ENCODE peak calls at places on chromosomes 13 and 19, in five cellular contexts. Q is mucosa of descending colon, L is AG04449, A is uterus, E is A549. K is an unnamed sample.

GRCh38 chr13:50421457-50422130 is 406.4 kb downstream of the KCNRG start:
- DNase-seq in A (no peak), L (no peak), E (no peak), Q (no peak), K (no peak)

GRCh38 chr19:14006766-14007562 is 844 bp upstream of the RFX1 start:
- DNase-seq in Q (no peak), L (no peak), A (no peak), E (no peak), K (no peak)

GRCh38 chr13:100789481-100789880 is 114.9 kb upstream of the TMTC4 start:
- DNase-seq in Q (no peak), E (no peak), L (no peak), A (no peak), K (no peak)

GRCh38 chr19:33715462-33715861 is 81.2 kb upstream of the KCTD15 start:
- DNase-seq in L (no peak), Q (no peak), E (no peak), A (no peak), K (no peak)

GRCh38 chr13:79786176-79786575 is 305.2 kb downstream of the NDFIP2 start:
- DNase-seq in Q (no peak), A (no peak), E (no peak), L (no peak), K (no peak)

GRCh38 chr19:11446652-11447301 is 11.3 kb downstream of the PRKCSH start:
- DNase-seq in E (peak), Q (peak), L (no peak), A (peak), K (no peak)

GRCh38 chr19:29188704-29189375 is 24.1 kb downstream of the UQCRFS1 start:
- DNase-seq in E (no peak), A (no peak), L (no peak), Q (no peak), K (no peak)

GRCh38 chr13:113766035-113766800 is 7.2 kb downstream of the TMEM255B start:
- DNase-seq in A (no peak), E (no peak), L (no peak), Q (no peak), K (no peak)

GRCh38 chr19:18647807-18648206 is 11.0 kb downstream of the KLHL26 start:
- DNase-seq in A (no peak), L (no peak), Q (no peak), E (no peak), K (no peak)

GRCh38 chr19:4744451-4745170 is 21.0 kb upstream of the DPP9 start:
- DNase-seq in Q (no peak), A (peak), E (peak), L (peak), K (no peak)

GRCh38 chr13:111420113-111420876 is 99.9 kb downstream of the TEX29 start:
- DNase-seq in E (no peak), A (no peak), L (no peak), Q (no peak), K (no peak)

GRCh38 chr13:27638521-27638920 is 16.8 kb downstream of the POLR1D start:
- DNase-seq in L (no peak), Q (no peak), E (no peak), A (no peak), K (no peak)

GRCh38 chr13:66222926-66223325 is 1007.2 kb downstream of the PCDH9 start:
- DNase-seq in A (no peak), E (no peak), Q (no peak), L (no peak), K (no peak)

GRCh38 chr13:25136872-25137623 is 35.0 kb downstream of the AMER2 start:
- DNase-seq in L (no peak), A (no peak), Q (no peak), E (no peak), K (no peak)

GRCh38 chr13:25132021-25132420 is 36.1 kb downstream of the PABPC3 start:
- DNase-seq in L (no peak), A (no peak), E (no peak), Q (no peak), K (no peak)

GRCh38 chr13:25137624-25137892 is 34.5 kb downstream of the AMER2 start:
- DNase-seq in E (no peak), L (no peak), Q (no peak), A (no peak), K (no peak)

GRCh38 chr13:25132984-25133383 is 37.0 kb downstream of the PABPC3 start:
- DNase-seq in E (no peak), L (no peak), A (no peak), Q (no peak), K (no peak)

GRCh38 chr13:25135896-25136295 is 36.2 kb downstream of the AMER2 start:
- DNase-seq in Q (no peak), E (no peak), L (no peak), A (no peak), K (no peak)
- TF ChIP-seq CTCF in Q (no peak), E (no peak), L (no peak), A (no peak), K (no peak)

GRCh38 chr13:39415403-39415802 is 187.6 kb downstream of the LHFPL6 start:
- DNase-seq in E (peak), L (no peak), Q (no peak), A (peak), K (no peak)
- TF ChIP-seq CTCF in E (peak), L (peak), Q (no peak), A (peak), K (peak)

GRCh38 chr19:37975071-37975470 is 68.1 kb downstream of the SIPA1L3 start:
- DNase-seq in A (no peak), E (no peak), L (no peak), Q (no peak), K (no peak)
- TF ChIP-seq CTCF in A (no peak), E (no peak), L (no peak), Q (no peak), K (no peak)

DNA sequence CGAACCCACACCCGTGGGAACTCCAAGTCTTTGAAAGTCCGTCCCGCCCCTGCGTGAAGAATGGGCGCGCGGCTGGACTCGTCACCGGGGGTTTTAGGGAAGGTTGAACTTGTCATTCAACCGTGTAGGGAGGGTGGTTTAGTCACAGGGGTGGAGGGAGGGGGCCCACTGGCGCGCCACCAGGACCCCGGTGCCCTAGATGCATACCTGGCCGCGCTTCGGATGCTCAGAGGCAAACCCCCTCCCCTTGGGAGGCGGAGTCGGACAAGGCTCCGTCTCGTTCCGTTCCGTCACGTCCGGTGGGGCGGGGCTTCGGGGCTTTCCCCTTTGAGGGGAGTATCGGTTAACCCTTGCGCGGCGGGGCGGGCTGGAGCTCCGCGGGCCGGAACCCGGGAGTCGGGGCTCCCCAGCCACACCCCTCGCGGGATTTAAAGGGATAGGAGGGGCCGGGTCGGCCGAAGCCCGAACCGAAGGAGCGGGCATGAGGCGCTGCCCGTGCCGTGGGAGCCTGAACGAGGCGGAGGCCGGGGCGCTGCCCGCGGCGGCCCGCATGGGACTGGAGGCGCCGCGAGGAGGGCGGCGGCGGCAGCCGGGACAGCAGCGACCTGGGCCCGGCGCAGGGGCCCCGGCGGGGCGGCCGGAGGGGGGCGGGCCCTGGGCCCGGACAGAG is at the start of the genes COQ8B and ITPKC:
- DNase-seq in A (peak), E (peak), Q (peak), L (peak), K (peak)
- TF ChIP-seq CTCF in A (no peak), E (no peak), Q (peak), L (no peak), K (peak)

DNA sequence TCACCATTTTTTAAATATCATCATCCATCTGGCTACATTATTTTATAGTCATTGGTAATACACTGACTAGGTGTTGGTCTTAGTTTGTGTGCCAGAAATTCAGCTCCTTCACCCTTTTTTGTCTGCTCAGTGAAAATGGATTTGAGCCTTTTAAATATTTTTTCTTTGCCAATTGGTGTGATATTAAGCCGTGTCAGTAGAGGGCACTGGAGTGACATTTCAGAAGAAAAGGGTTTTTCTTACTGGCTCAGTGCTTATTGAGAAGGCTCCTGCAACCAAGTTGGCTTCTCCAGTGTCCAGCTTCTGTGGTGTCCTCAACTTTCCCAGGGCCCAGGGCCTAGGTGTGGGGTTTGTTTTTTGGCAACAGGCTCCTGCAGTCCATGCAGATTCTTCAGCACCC is 546.6 kb downstream of the DACH1 start:
- DNase-seq in E (peak), L (no peak), Q (no peak), A (no peak), K (no peak)
- TF ChIP-seq CTCF in E (no peak), L (no peak), Q (no peak), A (no peak), K (peak)

K was measured in chondrocyte.